ENCODE peak calls at places on chromosome 21, in five cellular contexts. K, I, W, Z and H are unnamed samples.

GRCh38 chr21:31254131-31254530 is 89.9 kb downstream of the TIAM1 start:
- DNase-seq in Z (no peak), W (no peak), K (no peak), I (no peak), H (no peak)

GRCh38 chr21:44294391-44295162 is 5.3 kb upstream of the PFKL start:
- DNase-seq in I (peak), W (no peak), Z (no peak), K (peak), H (peak)

GRCh38 chr21:28818663-28819278 is 173.9 kb downstream of the LTN1 start:
- DNase-seq in I (no peak), Z (no peak), W (no peak), K (peak), H (no peak)

GRCh38 chr21:42818328-42818749 is 61.0 kb downstream of the WDR4 start:
- DNase-seq in W (peak), I (peak), Z (no peak), K (peak), H (peak)

GRCh38 chr21:23398726-23399125 is 2208.6 kb downstream of the MRPL39 start:
- DNase-seq in I (no peak), W (no peak), K (no peak), Z (no peak), H (no peak)

GRCh38 chr21:29130234-29130993 is at the start of gene MAP3K7CL:
- DNase-seq in Z (no peak), W (peak), K (peak), I (no peak), H (peak)

GRCh38 chr21:31731112-31731801 is 661 bp downstream of the SCAF4 start:
- DNase-seq in Z (no peak), W (peak), K (peak), I (peak), H (peak)

GRCh38 chr21:39220150-39220549 is 36.9 kb upstream of the PSMG1 start:
- DNase-seq in Z (no peak), I (no peak), K (no peak), W (no peak), H (no peak)

GRCh38 chr21:37835512-37835911 is 80.7 kb downstream of the KCNJ6 start:
- DNase-seq in W (no peak), I (no peak), K (no peak), Z (no peak), H (no peak)

GRCh38 chr21:35401476-35401875 is 352.4 kb upstream of the RUNX1 start:
- DNase-seq in W (no peak), K (no peak), Z (no peak), I (no peak), H (no peak)

GRCh38 chr21:29777155-29777554 is 162.6 kb downstream of the GRIK1 start:
- DNase-seq in W (no peak), Z (no peak), I (no peak), K (no peak), H (no peak)

GRCh38 chr21:31872452-31873274 is at the start of gene HUNK:
- DNase-seq in K (peak), W (peak), Z (no peak), I (no peak), H (no peak)

GRCh38 chr21:35120631-35121180 is 71.6 kb upstream of the RUNX1 start:
- DNase-seq in K (no peak), W (no peak), I (no peak), Z (no peak), H (no peak)

GRCh38 chr21:17612023-17612564 is 607 bp downstream of the BTG3 start:
- DNase-seq in W (no peak), K (peak), Z (no peak), I (no peak), H (peak)

GRCh38 chr21:45306453-45306831 is 18.7 kb upstream of the POFUT2 start:
- DNase-seq in K (no peak), Z (no peak), W (no peak), I (no peak), H (no peak)

GRCh38 chr21:45544449-45545235 is 2.4 kb upstream of the SLC19A1 start:
- DNase-seq in W (no peak), I (no peak), Z (no peak), K (no peak), H (no peak)